ENCODE peak calls at places on chromosomes 7 and 10, in ten cellular contexts. One of them, this sample, is unnamed.

GRCh38 chr10:131803863-131804425 is 96.9 kb upstream of the PPP2R2D start:
- DNase-seq in progenitor cell of endocrine pancreas: no peak
- DNase-seq in HEK293T: no peak
- DNase-seq in activated CD8-positive, alpha-beta T cell treated with anti-CD3 and anti-CD28 coated beads, Interleukin-2, amount 10 ng/mL, durations not matched to agents 7 days and 5 days: no peak
- DNase-seq in A172: no peak
- DNase-seq in stimulated activated CD4-positive, alpha-beta T cell treated with anti-CD3 and anti-CD28 coated beads, Interleukin-1b, Interleukin-23, amount 100 ng/mL, for 48 hours: no peak
- DNase-seq in activated CD4-positive, CD25-positive, alpha-beta regulatory T cell: no peak
- DNase-seq in NCI-H1092 treated with DMSO at 0.1 percent for 48 hours: no peak
- DNase-seq in GM13976: no peak
- DNase-seq in ACHN: no peak
- DNase-seq in this sample: no peak

GRCh38 chr10:65423043-65423442 is 1502.8 kb upstream of the LRRTM3 start:
- DNase-seq in progenitor cell of endocrine pancreas: no peak
- DNase-seq in HEK293T: no peak
- DNase-seq in activated CD8-positive, alpha-beta T cell treated with anti-CD3 and anti-CD28 coated beads, Interleukin-2, amount 10 ng/mL, durations not matched to agents 7 days and 5 days: no peak
- DNase-seq in A172: no peak
- DNase-seq in stimulated activated CD4-positive, alpha-beta T cell treated with anti-CD3 and anti-CD28 coated beads, Interleukin-1b, Interleukin-23, amount 100 ng/mL, for 48 hours: no peak
- DNase-seq in activated CD4-positive, CD25-positive, alpha-beta regulatory T cell: no peak
- DNase-seq in NCI-H1092 treated with DMSO at 0.1 percent for 48 hours: no peak
- DNase-seq in GM13976: no peak
- DNase-seq in ACHN: no peak
- DNase-seq in this sample: no peak

GRCh38 chr7:103859699-103860098 is 129.8 kb downstream of the RELN start:
- DNase-seq in progenitor cell of endocrine pancreas: no peak
- DNase-seq in HEK293T: no peak
- DNase-seq in activated CD8-positive, alpha-beta T cell treated with anti-CD3 and anti-CD28 coated beads, Interleukin-2, amount 10 ng/mL, durations not matched to agents 7 days and 5 days: no peak
- DNase-seq in A172: no peak
- DNase-seq in stimulated activated CD4-positive, alpha-beta T cell treated with anti-CD3 and anti-CD28 coated beads, Interleukin-1b, Interleukin-23, amount 100 ng/mL, for 48 hours: no peak
- DNase-seq in activated CD4-positive, CD25-positive, alpha-beta regulatory T cell: no peak
- DNase-seq in NCI-H1092 treated with DMSO at 0.1 percent for 48 hours: no peak
- DNase-seq in GM13976: no peak
- DNase-seq in ACHN: no peak
- DNase-seq in this sample: no peak

GRCh38 chr10:11625019-11625735 is 13.7 kb upstream of the USP6NL start:
- DNase-seq in progenitor cell of endocrine pancreas: no peak
- DNase-seq in HEK293T: no peak
- DNase-seq in activated CD8-positive, alpha-beta T cell treated with anti-CD3 and anti-CD28 coated beads, Interleukin-2, amount 10 ng/mL, durations not matched to agents 7 days and 5 days: no peak
- DNase-seq in A172: no peak
- DNase-seq in stimulated activated CD4-positive, alpha-beta T cell treated with anti-CD3 and anti-CD28 coated beads, Interleukin-1b, Interleukin-23, amount 100 ng/mL, for 48 hours: no peak
- DNase-seq in activated CD4-positive, CD25-positive, alpha-beta regulatory T cell: no peak
- DNase-seq in NCI-H1092 treated with DMSO at 0.1 percent for 48 hours: no peak
- DNase-seq in GM13976: peak; percentile 59
- DNase-seq in ACHN: no peak
- DNase-seq in this sample: no peak

GRCh38 chr10:127911218-127911866 is 4.4 kb downstream of the PTPRE start:
- DNase-seq in progenitor cell of endocrine pancreas: no peak
- DNase-seq in HEK293T: no peak
- DNase-seq in activated CD8-positive, alpha-beta T cell treated with anti-CD3 and anti-CD28 coated beads, Interleukin-2, amount 10 ng/mL, durations not matched to agents 7 days and 5 days: no peak
- DNase-seq in A172: no peak
- DNase-seq in stimulated activated CD4-positive, alpha-beta T cell treated with anti-CD3 and anti-CD28 coated beads, Interleukin-1b, Interleukin-23, amount 100 ng/mL, for 48 hours: no peak
- DNase-seq in activated CD4-positive, CD25-positive, alpha-beta regulatory T cell: no peak
- DNase-seq in NCI-H1092 treated with DMSO at 0.1 percent for 48 hours: no peak
- DNase-seq in GM13976: no peak
- DNase-seq in ACHN: peak; percentile 59
- DNase-seq in this sample: no peak

GRCh38 chr10:78626471-78626870 is 442.3 kb upstream of the ZMIZ1 start:
- DNase-seq in progenitor cell of endocrine pancreas: no peak
- DNase-seq in HEK293T: no peak
- DNase-seq in activated CD8-positive, alpha-beta T cell treated with anti-CD3 and anti-CD28 coated beads, Interleukin-2, amount 10 ng/mL, durations not matched to agents 7 days and 5 days: no peak
- DNase-seq in A172: no peak
- DNase-seq in stimulated activated CD4-positive, alpha-beta T cell treated with anti-CD3 and anti-CD28 coated beads, Interleukin-1b, Interleukin-23, amount 100 ng/mL, for 48 hours: no peak
- DNase-seq in activated CD4-positive, CD25-positive, alpha-beta regulatory T cell: no peak
- DNase-seq in NCI-H1092 treated with DMSO at 0.1 percent for 48 hours: no peak
- DNase-seq in GM13976: no peak
- DNase-seq in ACHN: no peak
- DNase-seq in this sample: no peak

GRCh38 chr10:62594093-62594520 is 210.4 kb upstream of the ADO start:
- DNase-seq in progenitor cell of endocrine pancreas: peak; percentile 39
- DNase-seq in HEK293T: peak; percentile 62
- DNase-seq in activated CD8-positive, alpha-beta T cell treated with anti-CD3 and anti-CD28 coated beads, Interleukin-2, amount 10 ng/mL, durations not matched to agents 7 days and 5 days: peak; percentile 60
- DNase-seq in A172: peak; percentile 54
- DNase-seq in stimulated activated CD4-positive, alpha-beta T cell treated with anti-CD3 and anti-CD28 coated beads, Interleukin-1b, Interleukin-23, amount 100 ng/mL, for 48 hours: peak; percentile 45
- DNase-seq in activated CD4-positive, CD25-positive, alpha-beta regulatory T cell: peak; percentile 1
- DNase-seq in NCI-H1092 treated with DMSO at 0.1 percent for 48 hours: peak; percentile 4
- DNase-seq in GM13976: peak; percentile 54
- DNase-seq in ACHN: peak; percentile 64
- DNase-seq in this sample: peak; percentile 61

GRCh38 chr10:132632851-132633684 is 95.5 kb downstream of the INPP5A start:
- DNase-seq in progenitor cell of endocrine pancreas: no peak
- DNase-seq in HEK293T: no peak
- DNase-seq in activated CD8-positive, alpha-beta T cell treated with anti-CD3 and anti-CD28 coated beads, Interleukin-2, amount 10 ng/mL, durations not matched to agents 7 days and 5 days: no peak
- DNase-seq in A172: peak; percentile 27
- DNase-seq in stimulated activated CD4-positive, alpha-beta T cell treated with anti-CD3 and anti-CD28 coated beads, Interleukin-1b, Interleukin-23, amount 100 ng/mL, for 48 hours: no peak
- DNase-seq in activated CD4-positive, CD25-positive, alpha-beta regulatory T cell: no peak
- DNase-seq in NCI-H1092 treated with DMSO at 0.1 percent for 48 hours: no peak
- DNase-seq in GM13976: no peak
- DNase-seq in ACHN: no peak
- DNase-seq in this sample: no peak

GRCh38 chr7:141147482-141147881 is 73.6 kb downstream of the TMEM178B start:
- DNase-seq in progenitor cell of endocrine pancreas: no peak
- DNase-seq in HEK293T: no peak
- DNase-seq in activated CD8-positive, alpha-beta T cell treated with anti-CD3 and anti-CD28 coated beads, Interleukin-2, amount 10 ng/mL, durations not matched to agents 7 days and 5 days: no peak
- DNase-seq in A172: no peak
- DNase-seq in stimulated activated CD4-positive, alpha-beta T cell treated with anti-CD3 and anti-CD28 coated beads, Interleukin-1b, Interleukin-23, amount 100 ng/mL, for 48 hours: no peak
- DNase-seq in activated CD4-positive, CD25-positive, alpha-beta regulatory T cell: no peak
- DNase-seq in NCI-H1092 treated with DMSO at 0.1 percent for 48 hours: no peak
- DNase-seq in GM13976: no peak
- DNase-seq in ACHN: no peak
- DNase-seq in this sample: no peak